ENCODE peak calls at places on chromosomes 5 and 9, in ten cellular contexts. One of them, this sample, is unnamed.

GRCh38 chr9:6973762-6974161 is 216.0 kb downstream of the KDM4C start:
- DNase-seq in GM12865: peak
- DNase-seq in fibroblast of villous mesenchyme: no peak
- DNase-seq in AG09309: no peak
- DNase-seq in Peyer's patch: no peak
- DNase-seq in cardiac fibroblast: peak
- DNase-seq in endodermal cell: no peak
- DNase-seq in transverse colon: no peak
- DNase-seq in hepatocyte: no peak
- DNase-seq in uterus: no peak
- DNase-seq in this sample: peak

GRCh38 chr9:7117676-7118561 is 360.1 kb downstream of the KDM4C start:
- DNase-seq in GM12865: peak
- DNase-seq in fibroblast of villous mesenchyme: peak
- DNase-seq in AG09309: peak
- DNase-seq in Peyer's patch: no peak
- DNase-seq in cardiac fibroblast: peak
- DNase-seq in endodermal cell: no peak
- DNase-seq in transverse colon: no peak
- DNase-seq in hepatocyte: no peak
- DNase-seq in uterus: no peak
- DNase-seq in this sample: peak

GRCh38 chr5:131595088-131596033 is 39.7 kb downstream of the RAPGEF6 start:
- DNase-seq in GM12865: peak
- DNase-seq in fibroblast of villous mesenchyme: no peak
- DNase-seq in AG09309: no peak
- DNase-seq in Peyer's patch: no peak
- DNase-seq in cardiac fibroblast: no peak
- DNase-seq in endodermal cell: no peak
- DNase-seq in transverse colon: no peak
- DNase-seq in hepatocyte: no peak
- DNase-seq in uterus: no peak
- DNase-seq in this sample: no peak

GRCh38 chr5:104635216-104635615 is 1072.6 kb upstream of the NUDT12 start:
- DNase-seq in GM12865: no peak
- DNase-seq in fibroblast of villous mesenchyme: peak
- DNase-seq in AG09309: no peak
- DNase-seq in Peyer's patch: no peak
- DNase-seq in cardiac fibroblast: peak
- DNase-seq in endodermal cell: no peak
- DNase-seq in transverse colon: no peak
- DNase-seq in hepatocyte: no peak
- DNase-seq in uterus: no peak
- DNase-seq in this sample: peak

GRCh38 chr9:34664281-34665108 is 2.0 kb upstream of the CCL27 start:
- DNase-seq in GM12865: peak
- DNase-seq in fibroblast of villous mesenchyme: peak
- DNase-seq in AG09309: peak
- DNase-seq in Peyer's patch: peak
- DNase-seq in cardiac fibroblast: peak
- DNase-seq in endodermal cell: peak
- DNase-seq in transverse colon: peak
- DNase-seq in hepatocyte: peak
- DNase-seq in uterus: peak
- DNase-seq in this sample: peak

GRCh38 chr9:113492343-113493079 is 29.0 kb downstream of the RGS3 start:
- DNase-seq in GM12865: no peak
- DNase-seq in fibroblast of villous mesenchyme: no peak
- DNase-seq in AG09309: no peak
- DNase-seq in Peyer's patch: no peak
- DNase-seq in cardiac fibroblast: peak
- DNase-seq in endodermal cell: peak
- DNase-seq in transverse colon: no peak
- DNase-seq in hepatocyte: no peak
- DNase-seq in uterus: no peak
- DNase-seq in this sample: peak

GRCh38 chr5:163609910-163610309 is 104.5 kb downstream of the MAT2B start:
- DNase-seq in GM12865: no peak
- DNase-seq in fibroblast of villous mesenchyme: no peak
- DNase-seq in AG09309: no peak
- DNase-seq in Peyer's patch: no peak
- DNase-seq in cardiac fibroblast: no peak
- DNase-seq in endodermal cell: no peak
- DNase-seq in transverse colon: no peak
- DNase-seq in hepatocyte: no peak
- DNase-seq in uterus: no peak
- DNase-seq in this sample: no peak

GRCh38 chr5:156258934-156259333 is 68.0 kb upstream of the SGCD start:
- DNase-seq in GM12865: no peak
- DNase-seq in fibroblast of villous mesenchyme: no peak
- DNase-seq in AG09309: no peak
- DNase-seq in Peyer's patch: no peak
- DNase-seq in cardiac fibroblast: no peak
- DNase-seq in endodermal cell: no peak
- DNase-seq in transverse colon: no peak
- DNase-seq in hepatocyte: no peak
- DNase-seq in uterus: no peak
- DNase-seq in this sample: no peak

GRCh38 chr5:2094616-2094995 is 211.9 kb upstream of the IRX4 start:
- DNase-seq in GM12865: no peak
- DNase-seq in fibroblast of villous mesenchyme: no peak
- DNase-seq in AG09309: no peak
- DNase-seq in Peyer's patch: no peak
- DNase-seq in cardiac fibroblast: peak
- DNase-seq in endodermal cell: no peak
- DNase-seq in transverse colon: no peak
- DNase-seq in hepatocyte: no peak
- DNase-seq in uterus: no peak
- DNase-seq in this sample: peak

GRCh38 chr9:106872641-106873040 is 9.7 kb downstream of the ZNF462 start:
- DNase-seq in GM12865: no peak
- DNase-seq in fibroblast of villous mesenchyme: no peak
- DNase-seq in AG09309: no peak
- DNase-seq in Peyer's patch: no peak
- DNase-seq in cardiac fibroblast: peak
- DNase-seq in endodermal cell: no peak
- DNase-seq in transverse colon: no peak
- DNase-seq in hepatocyte: no peak
- DNase-seq in uterus: no peak
- DNase-seq in this sample: no peak

GRCh38 chr9:106868565-106868964 is 5.6 kb downstream of the ZNF462 start:
- DNase-seq in GM12865: no peak
- DNase-seq in fibroblast of villous mesenchyme: no peak
- DNase-seq in AG09309: no peak
- DNase-seq in Peyer's patch: peak
- DNase-seq in cardiac fibroblast: peak
- DNase-seq in endodermal cell: no peak
- DNase-seq in transverse colon: peak
- DNase-seq in hepatocyte: no peak
- DNase-seq in uterus: peak
- DNase-seq in this sample: no peak

GRCh38 chr9:106869028-106869427 is 6.1 kb downstream of the ZNF462 start:
- DNase-seq in GM12865: no peak
- DNase-seq in fibroblast of villous mesenchyme: no peak
- DNase-seq in AG09309: no peak
- DNase-seq in Peyer's patch: no peak
- DNase-seq in cardiac fibroblast: peak
- DNase-seq in endodermal cell: no peak
- DNase-seq in transverse colon: no peak
- DNase-seq in hepatocyte: no peak
- DNase-seq in uterus: no peak
- DNase-seq in this sample: no peak

GRCh38 chr9:106868096-106868495 is 5.1 kb downstream of the ZNF462 start:
- DNase-seq in GM12865: no peak
- DNase-seq in fibroblast of villous mesenchyme: no peak
- DNase-seq in AG09309: no peak
- DNase-seq in Peyer's patch: no peak
- DNase-seq in cardiac fibroblast: no peak
- DNase-seq in endodermal cell: no peak
- DNase-seq in transverse colon: no peak
- DNase-seq in hepatocyte: no peak
- DNase-seq in uterus: no peak
- DNase-seq in this sample: no peak

DNA sequence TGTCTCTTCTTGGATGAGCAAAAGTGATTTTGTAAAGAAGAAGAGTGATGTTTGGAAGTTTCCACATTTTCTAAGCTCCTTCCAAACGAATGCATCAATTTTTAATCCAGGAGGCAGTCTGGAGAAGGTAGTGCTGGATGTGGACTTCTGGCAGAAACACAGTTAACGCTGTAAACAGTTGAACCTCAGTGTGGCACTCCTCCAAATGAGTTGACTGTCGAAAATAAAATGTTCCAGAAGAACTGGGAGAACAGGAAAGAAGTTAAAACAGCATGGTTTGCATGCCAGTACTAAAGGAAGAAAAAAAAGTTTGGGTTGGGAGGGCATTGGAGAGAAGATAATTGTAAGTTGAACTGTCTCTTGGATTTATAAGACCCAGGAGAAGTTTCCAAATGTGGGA is 6.5 kb downstream of the ZNF462 start:
- DNase-seq in GM12865: no peak
- DNase-seq in fibroblast of villous mesenchyme: peak
- DNase-seq in AG09309: no peak
- DNase-seq in Peyer's patch: no peak
- DNase-seq in cardiac fibroblast: peak
- DNase-seq in endodermal cell: no peak
- DNase-seq in transverse colon: no peak
- DNase-seq in hepatocyte: no peak
- DNase-seq in uterus: peak
- DNase-seq in this sample: no peak
- H3K4me3 ChIP-seq in GM12865: no peak
- H3K4me3 ChIP-seq in fibroblast of villous mesenchyme: no peak
- H3K4me3 ChIP-seq in AG09309: no peak
- H3K4me3 ChIP-seq in Peyer's patch: no peak
- H3K4me3 ChIP-seq in cardiac fibroblast: no peak
- H3K4me3 ChIP-seq in endodermal cell: peak
- H3K4me3 ChIP-seq in transverse colon: no peak
- H3K4me3 ChIP-seq in hepatocyte: no peak
- H3K4me3 ChIP-seq in uterus: no peak
- H3K4me3 ChIP-seq in this sample: no peak

GRCh38 chr9:97307091-97307490 is 368 bp upstream of the CCDC180 start:
- DNase-seq in GM12865: peak
- DNase-seq in fibroblast of villous mesenchyme: peak
- DNase-seq in AG09309: no peak
- DNase-seq in Peyer's patch: peak
- DNase-seq in cardiac fibroblast: peak
- DNase-seq in endodermal cell: peak
- DNase-seq in transverse colon: peak
- DNase-seq in hepatocyte: peak
- DNase-seq in uterus: peak
- DNase-seq in this sample: peak
- TF ChIP-seq CTCF in GM12865: no peak
- TF ChIP-seq CTCF in fibroblast of villous mesenchyme: no peak
- TF ChIP-seq CTCF in AG09309: peak
- TF ChIP-seq CTCF in Peyer's patch: peak
- TF ChIP-seq CTCF in cardiac fibroblast: no peak
- TF ChIP-seq CTCF in endodermal cell: peak
- TF ChIP-seq CTCF in transverse colon: peak
- TF ChIP-seq CTCF in hepatocyte: peak
- TF ChIP-seq CTCF in uterus: no peak
- TF ChIP-seq CTCF in this sample: no peak

GRCh38 chr5:45692481-45692880 is 3.7 kb downstream of the HCN1 start:
- DNase-seq in GM12865: no peak
- DNase-seq in fibroblast of villous mesenchyme: no peak
- DNase-seq in AG09309: no peak
- DNase-seq in Peyer's patch: no peak
- DNase-seq in cardiac fibroblast: no peak
- DNase-seq in endodermal cell: no peak
- DNase-seq in transverse colon: no peak
- DNase-seq in hepatocyte: no peak
- DNase-seq in uterus: no peak
- DNase-seq in this sample: no peak

GRCh38 chr5:45695011-45695667 is 1.0 kb downstream of the HCN1 start:
- DNase-seq in GM12865: no peak
- DNase-seq in fibroblast of villous mesenchyme: no peak
- DNase-seq in AG09309: no peak
- DNase-seq in Peyer's patch: no peak
- DNase-seq in cardiac fibroblast: no peak
- DNase-seq in endodermal cell: peak
- DNase-seq in transverse colon: no peak
- DNase-seq in hepatocyte: peak
- DNase-seq in uterus: no peak
- DNase-seq in this sample: no peak

GRCh38 chr5:45695680-45696093 is 493 bp downstream of the HCN1 start:
- DNase-seq in GM12865: no peak
- DNase-seq in fibroblast of villous mesenchyme: no peak
- DNase-seq in AG09309: no peak
- DNase-seq in Peyer's patch: no peak
- DNase-seq in cardiac fibroblast: no peak
- DNase-seq in endodermal cell: peak
- DNase-seq in transverse colon: no peak
- DNase-seq in hepatocyte: no peak
- DNase-seq in uterus: no peak
- DNase-seq in this sample: no peak

GRCh38 chr5:45696206-45696836 is at the start of gene HCN1:
- DNase-seq in GM12865: no peak
- DNase-seq in fibroblast of villous mesenchyme: peak
- DNase-seq in AG09309: peak
- DNase-seq in Peyer's patch: peak
- DNase-seq in cardiac fibroblast: peak
- DNase-seq in endodermal cell: peak
- DNase-seq in transverse colon: peak
- DNase-seq in hepatocyte: peak
- DNase-seq in uterus: peak
- DNase-seq in this sample: peak

DNA sequence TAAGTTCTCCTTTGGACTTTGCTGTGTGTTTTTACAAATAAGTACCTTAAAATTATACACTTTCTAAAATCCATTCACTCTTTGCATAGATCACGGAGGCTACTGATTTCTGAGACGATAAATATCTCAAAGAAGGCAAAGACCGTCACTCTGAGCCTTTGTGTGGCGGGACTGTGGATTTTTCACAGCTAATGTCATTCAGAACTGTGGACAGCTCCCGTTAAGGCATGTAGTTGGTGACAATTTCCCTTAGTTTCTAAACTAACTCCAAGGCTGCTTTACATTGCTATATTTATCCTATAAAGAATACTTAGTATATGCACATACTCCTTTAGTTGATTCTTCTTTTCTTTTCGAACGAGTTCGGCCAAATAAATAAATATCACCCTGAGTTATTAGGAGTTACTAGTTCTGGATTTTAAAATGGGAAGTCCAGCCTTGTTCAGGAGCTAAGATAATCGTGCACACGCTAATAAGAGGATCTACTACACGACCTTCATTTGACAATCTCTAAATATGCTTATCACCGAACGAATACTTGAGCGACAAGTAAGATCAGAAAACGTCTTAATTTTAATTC is 1.8 kb downstream of the HCN1 start:
- DNase-seq in GM12865: no peak
- DNase-seq in fibroblast of villous mesenchyme: no peak
- DNase-seq in AG09309: no peak
- DNase-seq in Peyer's patch: no peak
- DNase-seq in cardiac fibroblast: peak
- DNase-seq in endodermal cell: peak
- DNase-seq in transverse colon: no peak
- DNase-seq in hepatocyte: peak
- DNase-seq in uterus: no peak
- DNase-seq in this sample: no peak
- H3K4me3 ChIP-seq in GM12865: no peak
- H3K4me3 ChIP-seq in fibroblast of villous mesenchyme: no peak
- H3K4me3 ChIP-seq in AG09309: no peak
- H3K4me3 ChIP-seq in Peyer's patch: no peak
- H3K4me3 ChIP-seq in cardiac fibroblast: no peak
- H3K4me3 ChIP-seq in endodermal cell: peak
- H3K4me3 ChIP-seq in transverse colon: no peak
- H3K4me3 ChIP-seq in hepatocyte: no peak
- H3K4me3 ChIP-seq in uterus: no peak
- H3K4me3 ChIP-seq in this sample: no peak

GRCh38 chr9:126773004-126773607 is 31.7 kb upstream of the ZBTB43 start:
- DNase-seq in GM12865: peak
- DNase-seq in fibroblast of villous mesenchyme: peak
- DNase-seq in AG09309: no peak
- DNase-seq in Peyer's patch: no peak
- DNase-seq in cardiac fibroblast: peak
- DNase-seq in endodermal cell: peak
- DNase-seq in transverse colon: no peak
- DNase-seq in hepatocyte: peak
- DNase-seq in uterus: no peak
- DNase-seq in this sample: peak
- TF ChIP-seq CTCF in GM12865: peak
- TF ChIP-seq CTCF in fibroblast of villous mesenchyme: peak
- TF ChIP-seq CTCF in AG09309: peak
- TF ChIP-seq CTCF in Peyer's patch: peak
- TF ChIP-seq CTCF in cardiac fibroblast: peak
- TF ChIP-seq CTCF in endodermal cell: peak
- TF ChIP-seq CTCF in transverse colon: peak
- TF ChIP-seq CTCF in hepatocyte: peak
- TF ChIP-seq CTCF in uterus: no peak
- TF ChIP-seq CTCF in this sample: peak